ENCODE peak calls at places on chromosomes 13 and 19, in seven cellular contexts. Z is H1, D is mesendoderm, V is IMR-90, F is neuronal stem cell, J is mesenchymal stem cell, M is trophoblast cell. U is an unnamed sample.

GRCh38 chr19:49363265-49364082 is at the start of gene DKKL1:
- DNase-seq in Z (peak; percentile 100), D (peak; percentile 100), V (peak; percentile 99), F (peak; percentile 100), J (peak; percentile 99), M (peak; percentile 97), U (peak; percentile 100)

GRCh38 chr19:7926021-7926726 is at the start of gene CTXN1:
- DNase-seq in Z (peak; percentile 91), D (peak; percentile 69), V (no peak), F (peak; percentile 72), J (peak; percentile 75), M (no peak), U (peak; percentile 71)

GRCh38 chr19:33260628-33261418 is 35.2 kb upstream of the SLC7A10 start:
- DNase-seq in Z (no peak), D (no peak), V (no peak), F (no peak), J (no peak), M (no peak), U (no peak)

GRCh38 chr13:39501711-39502324 is 101.2 kb downstream of the LHFPL6 start:
- DNase-seq in Z (no peak), D (peak; percentile 80), V (no peak), F (peak; percentile 41), J (peak; percentile 37), M (peak; percentile 50), U (no peak)

GRCh38 chr19:51323481-51323891 is 12.0 kb downstream of the IGLON5 start:
- DNase-seq in Z (no peak), D (no peak), V (no peak), F (no peak), J (no peak), M (no peak), U (no peak)

GRCh38 chr19:42285546-42285945 is 16.4 kb upstream of the PRR19 start:
- DNase-seq in Z (no peak), D (no peak), V (no peak), F (no peak), J (no peak), M (no peak), U (peak; percentile 24)

GRCh38 chr19:17327654-17328516 is 6.8 kb downstream of the ANO8 start:
- DNase-seq in Z (peak; percentile 89), D (peak; percentile 98), V (no peak), F (peak; percentile 84), J (peak; percentile 87), M (peak; percentile 96), U (peak; percentile 96)

GRCh38 chr19:17775245-17775927 is 19.6 kb upstream of the B3GNT3 start:
- DNase-seq in Z (peak; percentile 92), D (peak; percentile 62), V (peak; percentile 19), F (peak; percentile 59), J (peak; percentile 65), M (peak; percentile 62), U (peak; percentile 78)

GRCh38 chr13:29595380-29596063 is at the start of gene SLC7A1:
- DNase-seq in Z (peak; percentile 84), D (peak; percentile 93), V (peak; percentile 80), F (peak; percentile 81), J (peak; percentile 84), M (peak; percentile 78), U (peak; percentile 92)

GRCh38 chr19:45423033-45423588 is 606 bp downstream of the ERCC1 start:
- DNase-seq in Z (no peak), D (no peak), V (no peak), F (no peak), J (no peak), M (no peak), U (no peak)

DNA sequence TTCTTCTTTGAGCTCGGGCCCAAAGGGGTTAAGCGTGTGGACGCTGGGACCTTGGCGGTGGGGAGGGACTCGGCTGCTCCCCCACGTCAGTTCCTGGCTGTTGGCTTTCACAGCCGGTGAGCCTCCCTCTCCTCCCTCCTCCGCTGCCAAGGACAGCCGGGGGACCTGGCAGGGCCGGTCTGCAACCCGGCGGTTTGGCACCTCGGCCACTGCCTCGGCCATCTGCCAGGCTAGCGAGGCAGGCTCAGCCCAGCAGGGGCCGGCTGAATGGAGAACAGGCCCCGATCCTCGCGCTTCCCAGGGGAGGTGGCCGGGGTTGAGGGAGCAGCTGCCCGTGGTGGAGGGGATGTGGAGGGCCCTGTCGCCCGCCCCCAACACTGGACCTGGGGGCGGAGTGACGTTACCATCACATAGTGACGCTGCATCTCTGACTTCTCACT is 5.0 kb downstream of the TLE5 start:
- DNase-seq in Z (peak; percentile 64), D (peak; percentile 51), V (no peak), F (no peak), J (no peak), M (no peak), U (peak; percentile 51)
- H3K4me2 ChIP-seq in Z (peak overlapping the region; percentile 57), D (no peak overlapping the region), V (no peak overlapping the region), F (no peak overlapping the region), J (peak overlapping the region; percentile 30), M (no peak overlapping the region), U (no peak overlapping the region)

DNA sequence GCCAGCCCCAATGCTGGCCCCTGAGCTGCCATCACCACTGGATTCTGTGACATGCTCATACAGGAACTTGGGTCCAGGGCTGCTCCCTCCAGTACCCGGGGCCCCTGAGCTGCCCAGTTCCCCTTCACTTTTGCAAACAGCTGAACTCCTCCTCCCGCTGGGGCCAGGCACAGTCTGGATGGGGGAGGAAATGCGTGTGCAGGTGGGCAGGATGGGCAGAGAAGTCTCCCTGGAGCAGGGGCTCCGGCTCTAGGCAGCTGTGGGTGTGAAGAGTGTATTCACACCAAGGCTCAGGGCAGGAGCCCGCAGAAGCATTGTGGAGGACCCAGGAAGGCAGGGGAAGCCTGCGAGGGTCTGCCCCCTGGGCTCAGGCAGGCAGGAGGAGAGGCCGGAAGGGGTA is 12.4 kb downstream of the POP4 start:
- DNase-seq in Z (no peak), D (no peak), V (no peak), F (no peak), J (no peak), M (no peak), U (no peak)
- H3K4me1 ChIP-seq in Z (no peaks in the 10 kb centered on the region), D (no peaks in the 10 kb centered on the region), V (no peaks in the 10 kb centered on the region), F (no peaks in the 10 kb centered on the region), J (peaks cover 7% of the 10 kb centered on the region), M (no peaks in the 10 kb centered on the region), U (no peaks in the 10 kb centered on the region)

GRCh38 chr19:1321539-1321938 is 35.9 kb downstream of the EFNA2 start:
- DNase-seq in Z (no peak), D (no peak), V (no peak), F (no peak), J (no peak), M (no peak), U (no peak)

GRCh38 chr19:1315470-1316166 is 29.9 kb downstream of the EFNA2 start:
- DNase-seq in Z (peak; percentile 87), D (peak; percentile 49), V (peak; percentile 25), F (no peak), J (peak; percentile 25), M (no peak), U (peak; percentile 78)

GRCh38 chr19:1316466-1316865 is 30.8 kb downstream of the EFNA2 start:
- DNase-seq in Z (no peak), D (no peak), V (no peak), F (no peak), J (no peak), M (no peak), U (no peak)

GRCh38 chr19:1317274-1317673 is 31.6 kb downstream of the EFNA2 start:
- DNase-seq in Z (no peak), D (no peak), V (no peak), F (no peak), J (no peak), M (no peak), U (no peak)

DNA sequence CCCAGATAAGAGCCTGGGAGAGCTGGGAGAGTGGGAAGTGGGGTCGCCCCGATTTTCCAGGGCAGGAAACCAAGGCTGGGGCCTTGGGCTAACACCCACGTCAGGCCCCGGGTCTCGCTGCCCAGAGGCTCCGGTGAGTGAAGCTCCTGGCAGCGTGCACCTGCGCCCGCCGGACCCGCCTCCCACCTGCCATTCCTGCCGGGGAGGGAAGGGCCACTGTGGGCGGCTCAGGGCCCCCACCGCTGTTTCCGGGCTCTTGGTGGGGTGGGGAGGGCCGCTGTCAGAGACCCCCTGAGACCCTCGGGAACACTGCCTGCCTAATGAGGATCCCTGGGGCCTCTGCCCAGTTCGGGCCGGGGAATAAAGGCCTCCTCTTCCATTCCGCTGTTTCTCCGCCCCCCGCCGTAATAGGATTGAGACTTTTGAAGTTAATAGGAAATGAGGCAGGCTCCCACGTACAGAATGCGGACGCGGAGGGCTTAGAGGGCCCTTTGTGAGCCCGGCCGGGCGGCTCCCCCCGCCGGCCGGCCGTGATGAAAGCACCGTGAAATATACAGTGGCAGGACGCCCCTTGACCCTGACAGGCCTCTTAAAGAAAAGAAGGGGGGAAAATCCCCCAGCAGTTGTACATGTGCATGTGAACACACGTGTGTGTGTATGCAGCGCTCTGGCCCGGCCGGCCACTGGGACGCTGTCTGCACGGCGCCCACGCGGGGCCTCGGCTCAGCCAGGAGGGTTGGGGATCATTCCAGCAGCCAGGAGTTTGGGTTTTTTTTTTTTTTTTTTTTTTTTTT is 33.2 kb downstream of the EFNA2 start:
- DNase-seq in Z (no peak), D (no peak), V (no peak), F (no peak), J (no peak), M (no peak), U (no peak)
- H2BK5ac ChIP-seq in Z (no peak overlapping the region), D (no peak overlapping the region), V (no peak overlapping the region), F (no peak overlapping the region), J (no peak overlapping the region), M (no peak overlapping the region), U (no peak overlapping the region)

DNA sequence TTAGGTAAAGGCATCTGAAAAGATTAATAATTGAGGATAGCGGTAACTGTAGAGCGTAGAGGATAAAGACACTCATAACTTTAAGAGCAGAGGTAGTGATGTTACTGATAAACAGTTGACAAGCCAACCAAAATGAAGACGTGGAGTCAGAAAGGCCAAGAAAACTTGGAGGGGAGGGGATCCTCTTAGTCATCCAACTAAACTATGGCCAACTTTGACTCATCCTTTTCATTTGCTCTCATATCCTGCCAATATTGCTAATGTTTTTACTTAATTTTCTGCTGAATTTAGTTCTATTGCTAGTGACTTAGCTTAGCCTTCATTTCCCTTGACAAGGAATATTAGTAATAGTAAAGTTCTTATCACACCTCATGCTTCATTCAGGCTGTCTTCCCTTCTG is 13.4 kb downstream of the ITGBL1 start:
- DNase-seq in Z (no peak), D (no peak), V (peak; percentile 77), F (no peak), J (no peak), M (no peak), U (no peak)
- H3K4me2 ChIP-seq in Z (no peak overlapping the region), D (no peak overlapping the region), V (no peak overlapping the region), F (no peak overlapping the region), J (no peak overlapping the region), M (no peak overlapping the region), U (no peak overlapping the region)

DNA sequence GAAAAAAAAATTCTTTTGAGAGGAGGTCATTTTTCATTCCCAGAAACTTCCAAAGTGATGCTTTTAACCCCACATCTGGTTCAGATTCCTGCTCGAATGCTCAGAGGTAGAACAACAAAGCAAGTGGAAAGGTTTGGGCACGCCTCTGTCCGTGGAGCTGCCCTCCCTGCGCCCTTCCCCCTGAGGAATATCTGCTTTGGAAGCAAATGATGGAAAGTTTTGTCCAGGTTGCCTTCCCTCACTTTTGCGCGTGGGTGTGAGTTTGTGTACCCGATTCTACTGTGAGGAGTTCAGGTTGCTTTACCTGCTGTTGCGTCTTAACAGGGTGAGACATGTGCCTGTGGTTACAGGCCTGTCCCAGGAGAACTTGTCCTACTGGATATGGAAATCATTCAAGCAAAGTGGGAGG is 110.2 kb downstream of the KLF5 start:
- DNase-seq in Z (no peak), D (no peak), V (peak; percentile 53), F (no peak), J (no peak), M (peak; percentile 29), U (no peak)
- H3K4me1 ChIP-seq in Z (peaks cover 8% of the 10 kb centered on the region), D (peaks cover 14% of the 10 kb centered on the region), V (peaks cover 11% of the 10 kb centered on the region), F (peaks cover 5% of the 10 kb centered on the region), J (peaks cover 6% of the 10 kb centered on the region), M (peaks cover 27% of the 10 kb centered on the region), U (peaks cover 3% of the 10 kb centered on the region)